ENCODE peak calls at places on chromosomes 2 and 18, in five cellular contexts. J is sigmoid colon, L is spleen, O is esophagus squamous epithelium, G is coronary artery. W is an unnamed sample.

GRCh38 chr2:41853427-41854191 is 194.2 kb upstream of the PKDCC start:
- DNase-seq in J (no peak), G (no peak), O (no peak), L (no peak), W (no peak)

GRCh38 chr2:69936913-69937312 is 22.0 kb downstream of the MXD1 start:
- DNase-seq in G (no peak), O (no peak), J (no peak), L (peak; percentile 54), W (no peak)

GRCh38 chr2:8315766-8316165 is 366.1 kb upstream of the ID2 start:
- DNase-seq in L (peak; percentile 69), G (no peak), J (peak; percentile 78), O (no peak), W (peak; percentile 21)

GRCh38 chr2:217654173-217654572 is 348.6 kb downstream of the TNS1 start:
- DNase-seq in G (no peak), J (no peak), O (no peak), L (no peak), W (no peak)

GRCh38 chr2:185245216-185245615 is 493.4 kb upstream of the FSIP2 start:
- DNase-seq in L (no peak), O (no peak), G (no peak), J (no peak), W (no peak)

GRCh38 chr18:6737833-6738232 is 8.3 kb downstream of the ARHGAP28 start:
- DNase-seq in J (no peak), O (no peak), G (no peak), L (no peak), W (no peak)

GRCh38 chr18:36300211-36300610 is 2.7 kb downstream of the FHOD3 start:
- DNase-seq in J (no peak), G (no peak), O (no peak), L (no peak), W (no peak)

GRCh38 chr2:57075226-57075625 is 891.4 kb downstream of the CCDC85A start:
- DNase-seq in G (no peak), O (no peak), J (no peak), L (no peak), W (no peak)

GRCh38 chr2:16327311-16327710 is 338.3 kb downstream of the CYRIA start:
- DNase-seq in G (no peak), L (no peak), O (no peak), J (no peak), W (no peak)
- H3K4me3 ChIP-seq in G (no peak overlapping the region), L (no peak overlapping the region), O (no peak overlapping the region), J (no peak overlapping the region), W (no peak overlapping the region)

GRCh38 chr2:44397447-44397846 is 35.7 kb downstream of the CAMKMT start:
- DNase-seq in L (no peak), J (no peak), O (no peak), G (no peak), W (no peak)
- H3K4me3 ChIP-seq in L (no peak overlapping the region), J (no peak overlapping the region), O (no peak overlapping the region), G (no peak overlapping the region), W (no peak overlapping the region)

GRCh38 chr2:169363570-169364150 is 1.3 kb upstream of the LRP2 start:
- DNase-seq in G (no peak), J (no peak), O (no peak), L (peak; percentile 79), W (no peak)

GRCh38 chr2:169361706-169362345 is 508 bp downstream of the LRP2 start:
- DNase-seq in L (peak; percentile 73), J (no peak), O (no peak), G (no peak), W (no peak)

GRCh38 chr2:169363027-169363569 is 764 bp upstream of the LRP2 start:
- DNase-seq in O (no peak), G (no peak), L (no peak), J (no peak), W (no peak)

GRCh38 chr2:169362346-169363026 is at the start of gene LRP2:
- DNase-seq in G (no peak), L (no peak), J (no peak), O (no peak), W (no peak)

GRCh38 chr2:169360984-169361705 is 1.2 kb downstream of the LRP2 start:
- DNase-seq in L (no peak), O (no peak), G (no peak), J (no peak), W (no peak)
- H3K4me3 ChIP-seq in L (peak overlapping the region; percentile 53), O (peak overlapping the region; percentile 53), G (peak overlapping the region; percentile 81), J (peak overlapping the region; percentile 54), W (peak overlapping the region; percentile 49)

GRCh38 chr2:71277159-71277498 is 50.2 kb upstream of the PAIP2B start:
- DNase-seq in O (no peak), J (no peak), G (no peak), L (no peak), W (no peak)

GRCh38 chr2:71281950-71282349 is 49.6 kb upstream of the ZNF638 start:
- DNase-seq in G (no peak), L (no peak), O (no peak), J (no peak), W (no peak)

GRCh38 chr2:71276311-71277158 is 49.6 kb upstream of the PAIP2B start:
- DNase-seq in L (peak; percentile 95), J (peak; percentile 88), O (peak; percentile 17), G (peak; percentile 90), W (peak; percentile 36)

GRCh38 chr2:71275939-71276310 is 49.0 kb upstream of the PAIP2B start:
- DNase-seq in J (no peak), O (no peak), L (no peak), G (no peak), W (no peak)

GRCh38 chr2:71277536-71278103 is 50.7 kb upstream of the PAIP2B start:
- DNase-seq in L (peak; percentile 78), O (no peak), J (no peak), G (no peak), W (no peak)
- H3K4me3 ChIP-seq in L (peak overlapping the region; percentile 58), O (peak overlapping the region; percentile 66), J (peak overlapping the region; percentile 49), G (peak overlapping the region; percentile 84), W (peak overlapping the region; percentile 63)

GRCh38 chr2:79162132-79162531 is 2.6 kb upstream of the REG3A start:
- DNase-seq in J (no peak), O (no peak), G (no peak), L (no peak), W (no peak)
- H3K4me3 ChIP-seq in J (no peak overlapping the region), O (no peak overlapping the region), G (no peak overlapping the region), L (no peak overlapping the region), W (no peak overlapping the region)